ENCODE peak calls at places on chromosomes 1 and 21, in four cellular contexts. M is WTC11, U is K562, A is GM12878. F is an unnamed sample.

GRCh38 chr1:226687476-226687875 is 51.6 kb downstream of the ITPKB start:
- DNase-seq in M (no peak), U (no peak), A (no peak), F (no peak)

GRCh38 chr1:151893176-151893924 is 16.0 kb downstream of the THEM4 start:
- DNase-seq in M (no peak), U (no peak), A (no peak), F (no peak)

GRCh38 chr1:56061824-56062223 is 517.5 kb downstream of the PLPP3 start:
- DNase-seq in M (no peak), U (no peak), A (peak; percentile 25), F (no peak)

GRCh38 chr1:172342584-172343245 is 77.8 kb upstream of the C1orf105 start:
- DNase-seq in M (no peak), U (no peak), A (peak; percentile 76), F (no peak)

GRCh38 chr1:220213381-220213983 is 58.8 kb downstream of the RAB3GAP2 start:
- DNase-seq in M (no peak), U (no peak), A (no peak), F (no peak)

GRCh38 chr21:43585924-43586411 is 73.3 kb downstream of the HSF2BP start:
- DNase-seq in M (no peak), U (no peak), A (no peak), F (peak; percentile 99)

GRCh38 chr1:48084826-48085225 is 87.6 kb upstream of the TRABD2B start:
- DNase-seq in M (no peak), U (no peak), A (no peak), F (no peak)

GRCh38 chr1:115337633-115338456 is at the start of gene NGF:
- DNase-seq in M (peak; percentile 73), U (no peak), A (no peak), F (no peak)

DNA sequence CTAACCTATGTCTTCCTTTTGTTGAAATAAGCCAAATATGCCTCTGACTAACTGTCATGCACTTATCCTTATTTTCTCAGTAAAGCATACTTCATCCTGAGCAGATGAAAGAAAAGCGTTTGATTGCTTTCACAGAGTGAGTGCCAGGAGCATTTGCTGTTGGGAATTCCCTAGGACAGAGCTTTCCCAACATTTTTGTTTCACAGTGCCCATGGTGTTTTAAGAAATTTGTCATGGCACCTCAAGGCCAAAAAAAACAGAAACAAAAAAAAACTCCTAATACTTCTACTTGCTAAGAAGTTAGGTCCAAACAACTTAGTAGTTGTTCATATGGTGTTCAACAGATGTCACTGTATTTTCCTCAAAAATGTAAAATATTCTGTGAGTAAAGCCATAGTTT is 120.8 kb upstream of the BMP8A start:
- DNase-seq in M (no peak), U (no peak), A (no peak), F (no peak)
- TF ChIP-seq TCF7 in M (no peak), U (no peak), A (no peak), F (no peak)

DNA sequence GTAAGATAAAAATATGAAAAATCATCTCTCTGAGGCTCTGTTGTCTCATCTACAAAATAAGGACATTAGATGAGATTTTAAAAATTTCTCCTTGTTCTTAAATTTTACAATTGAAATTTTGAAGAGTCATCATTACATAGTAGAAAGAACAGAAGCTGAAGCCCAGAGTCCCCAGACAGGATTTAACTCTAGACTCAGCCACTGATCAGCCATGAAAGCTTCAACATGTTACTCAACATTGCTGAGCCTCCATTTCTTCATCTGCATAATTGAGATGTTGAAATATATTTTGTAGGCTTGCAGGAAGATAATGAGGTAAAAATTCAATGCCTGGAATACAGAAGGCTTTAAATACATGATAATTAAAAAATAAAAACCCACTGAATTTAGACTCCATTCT is 633.3 kb downstream of the LMO4 start:
- DNase-seq in M (no peak), U (no peak), A (no peak), F (no peak)
- TF ChIP-seq TCF7 in M (no peak), U (no peak), A (no peak), F (no peak)

GRCh38 chr1:6523566-6523965 is 30.7 kb downstream of the NOL9 start:
- DNase-seq in M (peak; percentile 60), U (peak; percentile 76), A (no peak), F (peak; percentile 65)
- TF ChIP-seq TCF7 in M (no peak), U (no peak), A (no peak), F (no peak)

GRCh38 chr1:223363856-223364684 is at the start of gene SUSD4:
- DNase-seq in M (peak; percentile 79), U (peak; percentile 85), A (no peak), F (no peak)

GRCh38 chr1:223355699-223356098 is 8.3 kb downstream of the SUSD4 start:
- DNase-seq in M (no peak), U (no peak), A (no peak), F (no peak)

GRCh38 chr1:223363057-223363855 is 720 bp downstream of the SUSD4 start:
- DNase-seq in M (peak; percentile 53), U (peak; percentile 36), A (no peak), F (no peak)

GRCh38 chr1:223353939-223354338 is 10.0 kb downstream of the SUSD4 start:
- DNase-seq in M (no peak), U (no peak), A (no peak), F (no peak)

GRCh38 chr1:223358826-223359225 is 5.2 kb downstream of the SUSD4 start:
- DNase-seq in M (no peak), U (no peak), A (no peak), F (no peak)
- TF ChIP-seq TCF7 in M (no peak), U (no peak), A (no peak), F (no peak)